ENCODE peak calls at places on chromosomes 16 and 17, in five cellular contexts. M is stomach, C is esophagus muscularis mucosa, L is tibial nerve, H is uterus. B is an unnamed sample.

GRCh38 chr17:55710410-55710809 is 12.3 kb downstream of the TMEM100 start:
- DNase-seq in C (no peak), L (no peak), M (no peak), H (no peak), B (no peak)

GRCh38 chr16:83887088-83887487 is 11.8 kb upstream of the MLYCD start:
- DNase-seq in C (no peak), H (no peak), M (peak; percentile 46), L (no peak), B (no peak)

GRCh38 chr16:51565149-51565548 is 414.1 kb upstream of the SALL1 start:
- DNase-seq in M (no peak), H (no peak), L (no peak), C (peak; percentile 2), B (no peak)

GRCh38 chr17:29590261-29590978 is 972 bp upstream of the GIT1 start:
- DNase-seq in M (no peak), C (no peak), H (peak; percentile 54), L (no peak), B (no peak)

GRCh38 chr17:56834380-56835258 is 668 bp downstream of the DGKE start:
- DNase-seq in C (no peak), L (no peak), H (peak; percentile 52), M (peak; percentile 64), B (peak; percentile 65)

GRCh38 chr16:78775161-78775561 is 675.7 kb downstream of the WWOX start:
- DNase-seq in L (no peak), C (no peak), M (no peak), H (no peak), B (no peak)

GRCh38 chr16:25009822-25010221 is 5.3 kb downstream of the ARHGAP17 start:
- DNase-seq in M (no peak), H (no peak), L (no peak), C (no peak), B (peak; percentile 72)

GRCh38 chr16:71383054-71383773 is 24.7 kb downstream of the CALB2 start:
- DNase-seq in M (no peak), C (no peak), H (no peak), L (no peak), B (no peak)

GRCh38 chr17:2481760-2482159 is 29.9 kb downstream of the METTL16 start:
- DNase-seq in M (no peak), C (no peak), L (no peak), H (no peak), B (no peak)

GRCh38 chr16:10356870-10357842 is 28.7 kb upstream of the ATF7IP2 start:
- DNase-seq in L (no peak), C (no peak), H (no peak), M (no peak), B (no peak)

GRCh38 chr17:39221572-39221971 is 4.2 kb downstream of the STAC2 start:
- DNase-seq in L (no peak), C (no peak), M (no peak), H (no peak), B (no peak)
- TF ChIP-seq CTCF in L (no peak), C (no peak), M (no peak), H (no peak), B (no peak)

DNA sequence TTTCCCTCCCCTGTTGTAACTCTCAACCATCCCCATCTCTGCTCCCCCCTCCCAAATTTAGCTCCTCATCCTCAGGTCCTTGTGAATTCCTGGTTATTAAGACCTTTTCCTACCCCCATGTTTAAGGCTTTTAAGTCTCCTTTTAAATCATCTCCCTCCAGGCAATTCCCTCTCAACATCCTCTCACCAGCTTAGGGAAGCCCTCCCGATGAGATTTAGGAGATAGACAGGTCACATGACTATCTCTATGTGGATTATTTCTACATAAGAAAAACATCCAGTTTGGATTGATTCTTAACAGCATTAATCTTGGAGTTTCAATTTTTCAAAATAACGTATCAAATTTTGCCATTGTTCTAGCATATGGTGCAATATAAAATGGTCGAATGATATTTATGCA is 12.5 kb upstream of the WSB1 start:
- DNase-seq in H (no peak), M (no peak), L (no peak), C (no peak), B (no peak)
- H3K4me1 ChIP-seq in H (no peaks in the 10 kb centered on the region), M (peaks cover 15% of the 10 kb centered on the region), L (no peaks in the 10 kb centered on the region), C (no peaks in the 10 kb centered on the region), B (peaks cover 6% of the 10 kb centered on the region)

GRCh38 chr16:1655269-1655807 is 22.7 kb upstream of the JPT2 start:
- DNase-seq in H (no peak), L (no peak), M (no peak), C (no peak), B (no peak)

GRCh38 chr16:1659071-1659470 is 19.0 kb upstream of the JPT2 start:
- DNase-seq in C (no peak), L (no peak), M (no peak), H (no peak), B (no peak)

GRCh38 chr16:1655909-1656807 is 21.9 kb upstream of the JPT2 start:
- DNase-seq in C (no peak), M (no peak), L (no peak), H (no peak), B (no peak)

GRCh38 chr16:1656808-1657617 is 21.1 kb upstream of the JPT2 start:
- DNase-seq in C (no peak), L (no peak), M (peak; percentile 68), H (no peak), B (peak; percentile 82)

GRCh38 chr16:1657841-1658240 is 20.2 kb upstream of the JPT2 start:
- DNase-seq in L (no peak), M (no peak), H (no peak), C (no peak), B (no peak)
- TF ChIP-seq POLR2A in L (no peak), M (no peak), H (no peak), C (no peak), B (no peak)

GRCh38 chr17:47953945-47954344 is 3.7 kb downstream of the PRR15L start:
- DNase-seq in L (no peak), M (no peak), H (no peak), C (no peak), B (no peak)
- TF ChIP-seq CTCF in L (no peak), M (no peak), H (no peak), C (no peak), B (no peak)

GRCh38 chr17:63917646-63918045 is 993 bp downstream of the GH1 start:
- DNase-seq in H (no peak), M (no peak), L (no peak), C (no peak), B (no peak)
- H3K4me1 ChIP-seq in H (no peaks in the 10 kb centered on the region), M (peaks cover 4% of the 10 kb centered on the region), L (no peaks in the 10 kb centered on the region), C (peaks cover 7% of the 10 kb centered on the region), B (no peaks in the 10 kb centered on the region)

DNA sequence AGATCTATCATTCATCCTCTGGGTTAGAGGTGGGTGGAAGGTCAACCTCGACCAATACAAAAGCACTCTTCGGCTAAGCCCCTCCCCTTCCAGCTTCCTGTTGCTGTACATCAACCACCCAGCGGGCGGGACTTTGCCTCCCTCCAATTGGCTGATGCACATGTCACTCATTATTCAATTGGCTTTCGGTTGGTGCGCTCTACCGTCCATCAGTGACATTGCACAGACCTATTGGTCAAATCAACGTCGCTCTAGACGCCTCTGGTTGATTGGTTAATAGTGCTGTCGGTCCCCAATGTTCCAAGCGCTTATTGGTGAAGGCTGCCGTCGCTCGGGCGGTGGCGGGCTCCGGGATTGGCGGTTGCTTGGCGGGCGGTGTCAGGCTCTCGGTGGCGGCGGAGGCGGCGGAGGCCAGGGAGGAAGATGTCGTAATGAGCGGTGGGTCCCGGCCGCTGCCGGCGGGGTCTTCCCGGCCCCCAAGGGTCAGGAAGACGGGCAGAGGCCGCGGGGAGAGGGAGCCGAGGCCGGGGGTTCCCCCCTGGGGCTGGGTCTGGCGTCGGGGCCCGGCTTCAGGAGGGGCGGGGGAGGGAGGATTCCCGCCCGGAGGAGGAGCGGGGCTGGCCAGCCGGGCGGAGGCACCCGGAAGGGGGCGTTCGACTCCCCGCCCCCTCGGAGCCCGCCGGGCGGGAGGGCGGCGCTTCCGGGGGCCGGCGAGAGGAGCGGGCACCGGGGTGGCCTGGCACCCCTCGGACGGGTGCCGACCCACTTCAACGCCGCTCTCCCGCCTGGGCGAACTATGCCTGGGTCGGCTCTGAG is at the start of gene SP2:
- DNase-seq in L (peak; percentile 100), C (peak; percentile 100), M (peak; percentile 99), H (peak; percentile 100), B (peak; percentile 99)
- TF ChIP-seq POLR2A in L (peak; percentile 82), C (peak; percentile 93), M (no peak), H (peak; percentile 72), B (peak; percentile 91)

B was measured in thyroid gland.